ENCODE peak calls at places on chromosomes 11 and 22, in nine cellular contexts. P is stimulated activated CD4-positive, alpha-beta T cell treated with anti-CD3 and anti-CD28 coated beads, Interleukin-12 subunit alpha, Interleukin-12 subunit beta, amount 100 ng/mL, for 24 hours; O is mesothelial cell of epicardium; J is progenitor cell of endocrine pancreas; L is COR-L47; T is foreskin fibroblast; M is activated B cell treated with CpG ODN at 0.5 μM for 24 hours; G is AG04450; Q is C1 segment of cervical spinal cord. I is an unnamed sample.
A peak's percentile ranks its signal among the peaks of the same experiment; 100 is the strongest.

GRCh38 chr22:19488884-19489843 is 9.4 kb downstream of the CDC45 start:
- DNase-seq in G (no peak), J (no peak), P (no peak), L (no peak), T (peak; percentile 65), M (no peak), O (no peak), Q (no peak), I (no peak)

GRCh38 chr11:107501713-107502112 is 44.1 kb upstream of the CWF19L2 start:
- DNase-seq in G (no peak), O (no peak), Q (no peak), J (no peak), P (no peak), T (no peak), M (no peak), L (no peak), I (no peak)

GRCh38 chr11:45275823-45276222 is 10.3 kb downstream of the SYT13 start:
- DNase-seq in G (no peak), J (no peak), L (no peak), M (no peak), P (no peak), O (no peak), Q (no peak), T (peak; percentile 49), I (no peak)

GRCh38 chr11:99522467-99523173 is 501.9 kb downstream of the CNTN5 start:
- DNase-seq in L (no peak), M (no peak), O (no peak), J (no peak), Q (no peak), G (no peak), P (no peak), T (no peak), I (no peak)

GRCh38 chr11:36628765-36629199 is 30.7 kb upstream of the RAG2 start:
- DNase-seq in J (no peak), O (no peak), M (no peak), Q (no peak), T (no peak), G (no peak), L (no peak), P (no peak), I (no peak)

GRCh38 chr11:910044-910588 is 494 bp downstream of the CHID1 start:
- DNase-seq in M (no peak), L (no peak), Q (no peak), O (no peak), G (no peak), P (no peak), J (no peak), T (peak; percentile 38), I (no peak)

GRCh38 chr11:1749787-1750351 is 526 bp downstream of the IFITM10 start:
- DNase-seq in J (no peak), Q (no peak), O (no peak), L (no peak), T (peak; percentile 92), M (no peak), P (no peak), G (no peak), I (no peak)

GRCh38 chr22:38273135-38273761 is 438 bp upstream of the TMEM184B start:
- DNase-seq in P (no peak), G (no peak), T (peak; percentile 49), M (no peak), J (no peak), O (no peak), Q (peak; percentile 75), L (no peak), I (no peak)

GRCh38 chr22:41636467-41636866 is 15.4 kb downstream of the XRCC6 start:
- DNase-seq in T (peak; percentile 55), J (no peak), Q (peak; percentile 39), P (no peak), M (no peak), G (no peak), L (no peak), O (no peak), I (no peak)

GRCh38 chr22:31753005-31753633 is 700 bp upstream of the DEPDC5 start:
- DNase-seq in P (no peak), G (no peak), M (no peak), O (peak; percentile 47), Q (peak; percentile 68), J (peak; percentile 61), L (no peak), T (peak; percentile 52), I (no peak)

GRCh38 chr11:19281041-19281440 is 40.3 kb upstream of the E2F8 start:
- DNase-seq in L (no peak), J (no peak), T (peak; percentile 17), O (no peak), M (no peak), G (no peak), Q (no peak), P (no peak), I (no peak)

GRCh38 chr11:72305077-72305476 is 61.1 kb upstream of the PHOX2A start:
- DNase-seq in G (no peak), L (no peak), Q (no peak), P (no peak), O (no peak), J (no peak), T (no peak), M (no peak), I (no peak)

GRCh38 chr22:27105142-27106025 is 448.0 kb downstream of the MIAT start:
- DNase-seq in M (no peak), Q (no peak), L (no peak), J (no peak), O (no peak), G (no peak), T (peak; percentile 88), P (no peak), I (no peak)

GRCh38 chr11:126352934-126353801 is 2.3 kb upstream of the ST3GAL4 start:
- DNase-seq in G (no peak), M (no peak), J (no peak), O (no peak), T (peak; percentile 82), P (no peak), Q (no peak), L (no peak), I (no peak)

GRCh38 chr11:66338276-66339162 is 2.3 kb upstream of the RIN1 start:
- DNase-seq in P (no peak), L (no peak), G (no peak), O (no peak), M (no peak), T (no peak), Q (no peak), J (no peak), I (no peak)

GRCh38 chr11:124798991-124799383 is 1.2 kb downstream of the MSANTD2 start:
- DNase-seq in P (no peak), T (peak; percentile 79), J (no peak), O (no peak), M (no peak), L (no peak), Q (no peak), G (peak; percentile 27), I (no peak)

GRCh38 chr11:68312117-68312779 is at the start of gene LRP5:
- DNase-seq in P (no peak), J (peak; percentile 37), Q (no peak), T (peak; percentile 55), O (peak; percentile 48), M (peak; percentile 28), L (peak; percentile 27), G (no peak), I (no peak)

GRCh38 chr11:128497057-128497957 is 90.1 kb downstream of the ETS1 start:
- DNase-seq in J (no peak), T (peak; percentile 98), M (peak; percentile 43), P (no peak), L (peak; percentile 68), Q (no peak), G (peak; percentile 95), O (no peak), I (no peak)

GRCh38 chr22:41478891-41479521 is 10.1 kb downstream of the ACO2 start:
- DNase-seq in M (peak; percentile 47), G (no peak), P (no peak), L (no peak), O (no peak), T (peak; percentile 64), J (no peak), Q (peak; percentile 68), I (no peak)

GRCh38 chr22:37893583-37893983 is 12.5 kb upstream of the MICALL1 start:
- DNase-seq in J (no peak), Q (no peak), M (no peak), O (no peak), L (no peak), T (no peak), G (no peak), P (no peak), I (no peak)

GRCh38 chr11:112219476-112220232 is 6.6 kb upstream of the PTS start:
- DNase-seq in J (peak; percentile 20), Q (peak; percentile 54), T (peak; percentile 86), L (peak; percentile 44), P (no peak), O (peak; percentile 42), M (no peak), G (peak; percentile 52), I (peak; percentile 80)

GRCh38 chr22:38959574-38959973 is 2.2 kb downstream of the APOBEC3A start:
- DNase-seq in T (no peak), G (no peak), M (no peak), O (no peak), J (no peak), P (no peak), Q (no peak), L (no peak), I (no peak)

GRCh38 chr22:20552450-20552894 is 45.1 kb downstream of the MED15 start:
- DNase-seq in L (no peak), G (no peak), O (no peak), M (no peak), J (no peak), Q (no peak), T (peak; percentile 90), P (no peak), I (no peak)

GRCh38 chr11:33736148-33736809 is at the start of gene CD59:
- DNase-seq in L (peak; percentile 73), P (peak; percentile 77), O (peak; percentile 97), J (peak; percentile 96), G (peak; percentile 70), T (peak; percentile 99), M (peak; percentile 82), Q (peak; percentile 96), I (no peak)

GRCh38 chr11:16052750-16053149 is 303.6 kb downstream of the SOX6 start:
- DNase-seq in G (no peak), P (no peak), M (no peak), L (no peak), T (no peak), Q (no peak), J (no peak), O (no peak), I (no peak)

GRCh38 chr22:50318698-50319411 is 8.0 kb downstream of the DENND6B start:
- DNase-seq in P (no peak), Q (no peak), G (no peak), L (no peak), O (no peak), M (no peak), J (no peak), T (no peak), I (no peak)

GRCh38 chr11:124673333-124674167 is at the start of the genes SIAE and SPA17:
- DNase-seq in Q (peak; percentile 88), M (peak; percentile 82), P (peak; percentile 77), J (peak; percentile 94), G (peak; percentile 92), O (peak; percentile 88), T (peak; percentile 97), L (peak; percentile 16), I (peak; percentile 81)

GRCh38 chr22:49006207-49007012 is 821.3 kb downstream of the BRD1 start:
- DNase-seq in M (no peak), J (no peak), P (no peak), L (no peak), O (peak; percentile 28), T (no peak), G (no peak), Q (no peak), I (no peak)

I was measured in glomerular endothelial cell.